ENCODE peak calls at places on chromosomes 2 and 18, in four cellular contexts. Y is nephron progenitor cell, G is GM10248, W is brain microvascular endothelial cell. O is an unnamed sample.
A peak's percentile ranks its signal among the peaks of the same experiment; 100 is the strongest.

GRCh38 chr18:79571221-79572092 is 108.1 kb upstream of the CTDP1 start:
- DNase-seq in G (no peak), Y (no peak), W (no peak), O (no peak)

GRCh38 chr2:42834161-42834560 is 41.8 kb upstream of the HAAO start:
- DNase-seq in W (no peak), Y (no peak), G (no peak), O (no peak)

GRCh38 chr2:106886916-106887758 is 1.2 kb upstream of the ST6GAL2 start:
- DNase-seq in Y (peak; percentile 70), G (no peak), W (peak; percentile 20), O (no peak)

GRCh38 chr18:64707052-64707451 is 558.2 kb upstream of the LINC00305 start:
- DNase-seq in G (no peak), Y (no peak), W (no peak), O (no peak)

GRCh38 chr2:237639441-237640220 is 12.2 kb downstream of the LRRFIP1 start:
- DNase-seq in Y (no peak), G (no peak), W (no peak), O (no peak)

GRCh38 chr2:74198461-74199274 is at the start of gene MTHFD2:
- DNase-seq in Y (peak; percentile 94), G (peak; percentile 95), W (peak; percentile 99), O (peak; percentile 97)

GRCh38 chr2:190810981-190811587 is 69.5 kb upstream of the GLS start:
- DNase-seq in W (no peak), Y (no peak), G (no peak), O (no peak)

GRCh38 chr2:43139996-43140621 is 86.3 kb downstream of the ZFP36L2 start:
- DNase-seq in W (no peak), G (peak; percentile 33), Y (peak; percentile 29), O (peak; percentile 77)

GRCh38 chr2:175880-176800 is 87.7 kb downstream of the SH3YL1 start:
- DNase-seq in Y (no peak), W (no peak), G (no peak), O (peak; percentile 77)

GRCh38 chr18:13452448-13452811 is 233.9 kb downstream of the LDLRAD4 start:
- DNase-seq in Y (no peak), W (peak; percentile 48), G (no peak), O (no peak)

GRCh38 chr2:176107731-176108181 is 676 bp downstream of the HOXD11 start:
- DNase-seq in W (no peak), Y (no peak), G (no peak), O (no peak)

DNA sequence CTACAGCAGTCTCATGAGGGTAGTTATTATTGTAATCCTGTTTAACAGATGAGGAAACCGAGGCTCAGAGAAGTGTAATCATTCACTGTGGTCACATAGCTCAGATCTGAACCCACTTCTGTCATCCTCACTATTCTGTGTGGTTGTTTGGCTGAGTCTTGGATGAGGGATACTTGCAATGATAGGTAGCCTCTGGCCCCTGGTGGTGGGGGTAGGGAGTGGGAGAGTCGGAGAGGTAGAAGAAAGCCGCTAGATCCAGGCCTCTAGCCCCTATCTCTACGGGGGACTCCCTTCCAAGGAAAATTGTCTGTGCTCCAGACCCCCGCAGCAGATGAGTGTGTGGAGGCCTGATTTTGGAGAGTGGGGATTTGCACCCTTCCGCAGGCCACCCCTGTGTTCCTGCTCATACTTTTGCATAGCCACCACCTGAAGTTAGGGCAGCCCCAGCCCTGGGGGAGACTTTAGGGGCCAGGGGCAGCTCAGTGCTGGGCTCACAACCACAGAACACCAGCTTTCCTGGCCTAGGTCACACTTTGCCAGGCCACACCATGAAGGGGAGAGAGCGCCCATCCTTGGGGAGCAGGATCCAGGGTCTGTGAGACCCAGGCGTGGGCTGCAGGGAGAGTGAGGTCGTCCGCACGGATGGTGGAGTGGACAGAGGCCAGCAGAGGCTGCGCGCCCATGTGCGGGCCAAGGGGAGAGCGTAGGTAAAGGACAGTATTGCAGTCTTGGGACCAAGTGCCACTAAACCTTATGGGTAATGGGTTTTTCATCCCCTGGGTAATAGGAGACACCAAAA is 148.1 kb downstream of the GLI2 start:
- DNase-seq in W (no peak), G (no peak), Y (no peak), O (no peak)
- TF ChIP-seq CTCF in W (peak; percentile 27), G (no peak), Y (peak; percentile 9), O (no peak)

DNA sequence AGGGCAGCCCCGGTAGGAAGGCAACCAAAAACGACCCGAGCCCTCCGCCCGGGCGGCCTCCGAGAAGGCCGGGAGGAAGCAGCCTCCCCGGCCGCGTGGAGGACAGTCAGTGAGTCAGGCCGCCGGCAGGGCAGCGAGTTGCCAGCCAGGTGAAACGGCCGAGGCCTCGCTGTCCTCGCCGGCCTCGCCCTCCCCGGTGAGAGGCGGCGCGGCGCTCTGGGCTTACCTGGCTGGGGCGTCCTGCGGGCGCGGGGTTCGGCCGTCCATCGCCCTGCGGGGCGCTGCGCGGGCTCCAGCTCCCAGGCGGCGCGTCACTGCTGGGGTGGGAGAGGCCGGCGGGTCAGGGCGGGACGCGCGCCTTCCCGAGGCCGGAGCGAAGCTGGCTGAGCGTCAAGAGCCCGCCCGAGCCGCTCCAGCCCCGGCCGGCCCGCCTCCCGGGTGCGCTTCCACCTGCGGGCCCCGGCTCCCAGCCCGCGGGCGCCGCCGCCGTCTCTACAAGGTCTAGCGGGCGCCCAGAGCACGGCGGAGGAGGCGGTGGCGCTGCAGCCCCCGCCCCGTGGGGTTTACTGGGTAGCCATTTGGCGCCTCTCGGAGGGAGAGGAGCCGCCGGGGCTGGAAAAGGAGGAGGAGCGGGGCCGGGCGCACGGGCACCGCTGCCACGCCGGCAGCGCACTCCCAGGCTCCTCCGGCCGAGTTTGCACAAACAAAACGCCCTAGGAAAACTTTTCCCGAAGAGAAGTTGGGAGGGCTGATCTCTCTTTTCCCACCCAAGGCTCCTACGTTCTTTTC is 499 bp downstream of the COBLL1 start:
- DNase-seq in W (peak; percentile 45), Y (peak; percentile 79), G (peak; percentile 43), O (peak; percentile 39)
- TF ChIP-seq CTCF in W (no peak), Y (no peak), G (no peak), O (no peak)

GRCh38 chr2:159086332-159086731 is 117.9 kb downstream of the TANC1 start:
- DNase-seq in W (no peak), G (no peak), Y (no peak), O (no peak)
- TF ChIP-seq CTCF in W (no peak), G (no peak), Y (no peak), O (no peak)

DNA sequence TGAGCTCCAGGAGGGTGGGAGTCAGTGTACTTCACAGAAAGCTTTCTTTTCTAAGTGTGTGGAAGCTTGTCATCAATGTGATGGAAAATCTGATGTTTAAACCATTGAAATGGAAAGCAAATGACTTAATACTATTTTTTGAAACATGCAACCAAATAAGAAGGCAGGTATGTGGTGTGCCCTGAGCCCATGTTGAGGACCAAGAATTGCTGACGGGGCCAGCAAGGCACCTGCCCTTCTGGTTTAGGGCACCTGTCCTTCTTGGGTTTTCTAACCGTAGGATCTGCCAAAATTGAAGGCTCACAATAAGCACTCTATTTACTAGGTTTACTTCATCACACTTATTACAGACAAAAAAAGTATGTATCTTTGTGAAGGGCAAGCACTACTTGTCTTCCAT is 537.7 kb downstream of the SOCS6 start:
- DNase-seq in G (no peak), W (no peak), Y (no peak), O (no peak)
- TF ChIP-seq CTCF in G (no peak), W (no peak), Y (no peak), O (no peak)

GRCh38 chr2:147450661-147451060 is 394.2 kb upstream of the ACVR2A start:
- DNase-seq in W (no peak), G (no peak), Y (no peak), O (no peak)

GRCh38 chr2:147456729-147457128 is 388.1 kb upstream of the ACVR2A start:
- DNase-seq in Y (no peak), G (no peak), W (no peak), O (no peak)

GRCh38 chr2:147449323-147450080 is 395.3 kb upstream of the ACVR2A start:
- DNase-seq in G (no peak), W (no peak), Y (no peak), O (no peak)

GRCh38 chr2:147451902-147452515 is 392.8 kb upstream of the ACVR2A start:
- DNase-seq in W (no peak), G (no peak), Y (no peak), O (no peak)

GRCh38 chr2:147451131-147451530 is 393.7 kb upstream of the ACVR2A start:
- DNase-seq in G (no peak), Y (no peak), W (no peak), O (no peak)
- TF ChIP-seq CTCF in G (no peak), Y (no peak), W (no peak), O (no peak)

DNA sequence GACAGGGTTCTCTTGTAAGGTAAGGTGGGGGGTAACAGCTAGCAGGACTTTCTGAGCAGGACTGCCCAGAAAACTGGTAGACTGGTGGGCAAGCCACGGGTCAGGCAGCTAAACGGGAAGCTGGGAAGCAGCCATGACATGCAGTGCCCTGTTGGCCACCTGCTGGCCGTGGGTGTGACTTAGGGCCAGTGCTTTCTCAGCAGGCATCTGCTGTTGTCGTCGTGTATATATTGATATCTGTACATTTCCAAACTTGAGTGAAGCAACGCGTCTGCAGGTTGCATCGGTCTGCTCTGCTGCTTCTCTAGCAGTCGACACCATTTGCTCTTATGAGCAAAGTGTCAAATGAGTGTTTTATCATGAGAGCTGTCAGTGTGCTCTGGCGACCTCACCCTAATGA is 31.0 kb downstream of the COA5 start:
- DNase-seq in Y (no peak), G (no peak), W (no peak), O (no peak)
- TF ChIP-seq CTCF in Y (no peak), G (no peak), W (peak; percentile 45), O (no peak)

GRCh38 chr18:25176516-25177042 is 175.4 kb downstream of the ZNF521 start:
- DNase-seq in G (no peak), Y (no peak), W (no peak), O (no peak)
- TF ChIP-seq CTCF in G (no peak), Y (no peak), W (no peak), O (no peak)

GRCh38 chr2:61263848-61264247 is 101.9 kb downstream of the C2orf74 start:
- DNase-seq in Y (no peak), G (no peak), W (no peak), O (no peak)
- TF ChIP-seq CTCF in Y (no peak), G (no peak), W (no peak), O (no peak)

DNA sequence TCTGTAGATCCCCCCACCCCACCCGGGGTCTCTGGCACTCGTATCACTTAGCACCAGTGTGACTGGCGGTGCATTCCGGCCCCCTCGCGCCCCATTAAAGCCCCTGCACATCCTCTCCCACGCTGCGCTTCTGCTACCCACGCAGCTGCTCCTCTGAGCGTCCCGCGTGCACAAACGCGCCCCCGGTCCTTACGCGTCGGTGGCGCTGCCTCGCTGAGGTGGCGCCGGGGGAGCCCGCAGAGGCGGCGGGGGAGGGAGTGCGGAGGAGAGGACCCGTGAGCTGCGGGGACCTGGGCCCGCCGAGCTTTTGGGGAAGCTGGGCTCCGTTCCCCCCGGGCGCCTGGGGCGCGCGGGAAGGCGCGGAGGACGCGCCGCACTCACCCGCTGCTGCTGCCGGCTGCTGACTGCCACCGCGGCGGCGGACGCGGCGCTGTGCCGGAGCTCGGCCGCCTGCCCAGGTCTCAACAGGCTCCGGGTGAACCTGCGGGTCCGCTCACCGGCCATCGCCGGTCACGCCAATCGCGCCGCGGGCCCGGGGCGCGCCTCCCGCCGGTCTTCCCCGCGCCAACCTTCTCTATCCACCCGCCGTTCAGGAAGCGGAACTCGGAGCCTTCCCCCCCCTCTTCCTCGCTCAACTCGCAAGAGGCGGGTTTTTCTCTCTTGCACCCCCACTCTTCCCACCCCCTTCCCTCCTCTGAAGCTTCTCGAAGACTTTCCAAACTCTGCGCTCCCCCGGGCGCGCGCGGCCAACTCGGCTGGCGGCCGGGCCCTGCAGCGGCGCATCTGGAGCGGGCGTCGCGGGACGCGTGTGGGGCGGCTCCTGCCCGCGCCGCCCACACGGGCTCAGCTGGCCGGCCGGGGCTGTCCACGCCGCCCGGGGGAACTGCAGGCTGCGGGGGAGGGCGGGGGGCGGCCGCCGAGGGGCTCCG is at the start of gene DOCK10:
- DNase-seq in W (peak; percentile 42), G (peak; percentile 53), Y (peak; percentile 57), O (peak; percentile 42)
- TF ChIP-seq CTCF in W (no peak), G (peak; percentile 6), Y (no peak), O (no peak)